ENCODE peak calls at places on chromosomes 13 and 19, in ten cellular contexts. R is fibroblast of lung; Q is T-helper 9 cell; G is fibroblast of the aortic adventitia; S is NCI-H510A treated with DMSO at 0.1 percent for 48 hours; E is stimulated activated CD4-positive, alpha-beta T cell treated with anti-CD3 and anti-CD28 coated beads, Interleukin-1b, Interleukin-23, amount 100 ng/mL, for 24 hours; Y is GM19239; U is nephron progenitor cell; I is adrenal gland; F is Right ventricle myocardium superior. V is an unnamed sample.

GRCh38 chr13:49441312-49441711 is 2.6 kb downstream of the CAB39L start:
- DNase-seq in I (no peak), Q (no peak), G (no peak), U (no peak), R (no peak), S (no peak), Y (no peak), E (no peak), F (no peak), V (no peak)

GRCh38 chr19:1936430-1936829 is 4.5 kb upstream of the CSNK1G2 start:
- DNase-seq in Q (no peak), E (no peak), R (no peak), F (no peak), S (no peak), G (no peak), Y (no peak), I (no peak), U (no peak), V (no peak)

GRCh38 chr13:108777421-108778420 is 148.3 kb downstream of the MYO16 start:
- DNase-seq in Y (no peak), F (no peak), I (no peak), U (peak; percentile 6), S (no peak), Q (no peak), E (no peak), G (peak; percentile 7), R (no peak), V (no peak)

GRCh38 chr13:35789335-35790166 is 313.1 kb upstream of the MAB21L1 start:
- DNase-seq in I (no peak), G (peak; percentile 65), U (no peak), S (peak; percentile 14), Y (no peak), Q (no peak), R (peak; percentile 62), E (no peak), F (no peak), V (no peak)

GRCh38 chr19:15640904-15641597 is 354 bp downstream of the CYP4F3 start:
- DNase-seq in I (no peak), Q (no peak), F (no peak), R (no peak), S (no peak), G (no peak), U (no peak), E (no peak), Y (no peak), V (no peak)

GRCh38 chr19:1261512-1261862 is 7.6 kb upstream of the CIRBP start:
- DNase-seq in Q (no peak), S (no peak), U (peak; percentile 28), I (no peak), E (no peak), G (no peak), F (no peak), Y (no peak), R (no peak), V (no peak)

GRCh38 chr13:112234131-112234875 is 141.9 kb upstream of the SPACA7 start:
- DNase-seq in S (no peak), R (no peak), F (no peak), E (no peak), Y (no peak), U (no peak), I (no peak), Q (no peak), G (no peak), V (no peak)

GRCh38 chr19:33767898-33768413 is 28.7 kb upstream of the KCTD15 start:
- DNase-seq in Q (no peak), G (peak; percentile 10), U (peak; percentile 98), R (peak; percentile 19), I (no peak), E (no peak), S (no peak), Y (no peak), F (no peak), V (no peak)